ENCODE peak calls at places on chromosomes 2 and 18, in four cellular contexts. N is LNCaP clone FGC, M is fibroblast of mammary gland, Z is brain microvascular endothelial cell. I is an unnamed sample.

GRCh38 chr2:6459138-6459537 is 406.6 kb downstream of the CMPK2 start:
- DNase-seq in N (no peak), M (no peak), Z (no peak), I (no peak)

GRCh38 chr18:20971886-20972267 is 139.7 kb downstream of the ROCK1 start:
- DNase-seq in N (no peak), M (peak), Z (peak), I (no peak)

GRCh38 chr2:171293661-171294060 is 133.0 kb upstream of the TLK1 start:
- DNase-seq in N (no peak), M (no peak), Z (no peak), I (no peak)

GRCh38 chr2:148927010-148927409 is 52.0 kb downstream of the KIF5C start:
- DNase-seq in N (no peak), M (no peak), Z (no peak), I (no peak)

GRCh38 chr2:44848026-44848425 is 93.5 kb upstream of the SIX3 start:
- DNase-seq in N (no peak), M (no peak), Z (no peak), I (peak)

GRCh38 chr2:187976259-187976658 is 315.4 kb upstream of the GULP1 start:
- DNase-seq in N (no peak), M (no peak), Z (no peak), I (no peak)

GRCh38 chr2:177989029-177989885 is 83.3 kb downstream of the PDE11A start:
- DNase-seq in N (no peak), M (no peak), Z (no peak), I (no peak)

GRCh38 chr2:202609381-202610145 is 25.2 kb upstream of the FAM117B start:
- DNase-seq in N (peak), M (no peak), Z (no peak), I (no peak)

GRCh38 chr18:78776151-78776550 is 203.5 kb upstream of the SALL3 start:
- DNase-seq in N (no peak), M (no peak), Z (no peak), I (no peak)

GRCh38 chr2:195620499-195620898 is 36.5 kb upstream of the SLC39A10 start:
- DNase-seq in N (no peak), M (no peak), Z (no peak), I (no peak)

GRCh38 chr2:38598200-38598990 is 4.3 kb downstream of the HNRNPLL start:
- DNase-seq in N (no peak), M (peak), Z (no peak), I (no peak)

GRCh38 chr2:26068602-26069298 is 34.9 kb downstream of the RAB10 start:
- DNase-seq in N (no peak), M (peak), Z (peak), I (no peak)

GRCh38 chr18:8615397-8616025 is 6.3 kb downstream of the RAB12 start:
- DNase-seq in N (peak), M (peak), Z (peak), I (no peak)

GRCh38 chr2:178205853-178206516 is 11.7 kb downstream of the OSBPL6 start:
- DNase-seq in N (no peak), M (peak), Z (peak), I (no peak)

GRCh38 chr18:61331051-61331450 is 2.2 kb upstream of the CDH20 start:
- DNase-seq in N (no peak), M (no peak), Z (no peak), I (no peak)

GRCh38 chr2:230714122-230714453 is 1.4 kb downstream of the CAB39 start:
- DNase-seq in N (no peak), M (peak), Z (peak), I (no peak)

GRCh38 chr2:140454717-140455116 is 1674.5 kb upstream of the NXPH2 start:
- DNase-seq in N (no peak), M (peak), Z (peak), I (no peak)

GRCh38 chr2:188979730-188980123 is 5.6 kb downstream of the COL3A1 start:
- DNase-seq in N (no peak), M (no peak), Z (no peak), I (no peak)

GRCh38 chr2:188975497-188976102 is 1.4 kb downstream of the COL3A1 start:
- DNase-seq in N (no peak), M (peak), Z (peak), I (no peak)

GRCh38 chr2:188976545-188977268 is 2.5 kb downstream of the COL3A1 start:
- DNase-seq in N (no peak), M (peak), Z (peak), I (no peak)

GRCh38 chr2:188979119-188979729 is 5.1 kb downstream of the COL3A1 start:
- DNase-seq in N (no peak), M (peak), Z (no peak), I (no peak)

GRCh38 chr2:188978291-188979081 is 4.3 kb downstream of the COL3A1 start:
- DNase-seq in N (no peak), M (peak), Z (peak), I (no peak)
- H3K4me3 ChIP-seq in N (no peak), M (peak), Z (peak), I (peak)

GRCh38 chr2:109680523-109681297 is 66.5 kb downstream of the SOWAHC start:
- DNase-seq in N (no peak), M (no peak), Z (no peak), I (no peak)
- H3K4me3 ChIP-seq in N (no peak), M (no peak), Z (no peak), I (no peak)

DNA sequence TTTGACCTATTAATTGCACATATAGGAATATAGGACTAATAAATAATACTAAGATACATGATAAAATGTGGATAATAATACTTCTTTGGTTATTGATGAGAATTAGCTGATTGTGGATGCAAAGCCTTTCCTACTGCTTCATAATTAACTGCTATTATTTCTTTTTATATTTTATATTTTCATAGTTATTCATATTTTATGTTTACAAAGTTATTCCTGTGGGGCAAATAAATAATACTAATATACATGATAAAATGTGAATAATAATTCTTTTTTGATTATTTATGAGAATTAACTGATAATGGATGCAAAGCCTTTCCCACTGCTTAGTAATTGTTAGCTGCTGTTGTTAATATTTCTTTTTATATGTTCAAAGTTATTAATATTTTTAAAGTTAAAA is 146.7 kb downstream of the EHBP1 start:
- DNase-seq in N (no peak), M (no peak), Z (no peak), I (no peak)
- H3K4me3 ChIP-seq in N (no peak), M (no peak), Z (no peak), I (no peak)

DNA sequence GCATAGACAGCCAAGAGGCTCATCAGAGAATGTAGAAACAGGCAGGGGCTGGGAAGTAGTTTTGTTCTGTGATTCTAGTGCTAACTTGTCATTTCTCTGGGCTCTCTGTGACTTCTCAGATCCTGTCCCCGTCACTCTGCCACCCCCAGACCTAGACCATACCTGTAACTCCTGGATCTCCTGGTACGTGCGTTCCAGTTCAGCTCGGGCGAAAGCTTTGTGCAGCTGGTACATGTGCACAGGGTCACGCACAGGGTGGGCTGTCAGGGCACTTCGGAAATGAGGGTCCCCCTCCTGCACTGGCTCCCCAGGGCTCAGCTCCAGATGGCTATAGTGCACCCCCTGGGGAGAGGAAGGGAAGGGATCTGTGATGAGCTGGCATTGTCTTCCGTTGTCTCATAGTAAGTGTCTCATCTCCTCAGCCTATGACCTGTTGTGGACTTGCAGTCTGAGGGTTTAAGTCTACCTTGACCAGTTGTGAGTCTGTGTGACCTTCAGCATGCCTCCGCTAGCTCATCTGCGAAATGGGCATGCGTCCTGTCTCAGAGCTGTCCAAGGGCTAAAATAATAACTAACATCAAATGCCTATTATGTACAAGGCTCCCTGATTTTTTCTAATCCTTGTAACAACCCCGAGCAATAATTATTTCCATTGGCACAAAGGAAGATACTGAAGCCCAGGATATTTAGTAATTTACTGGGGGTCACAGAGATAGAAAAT is 2.7 kb downstream of the CHPF start:
- DNase-seq in N (no peak), M (no peak), Z (no peak), I (no peak)
- H3K4me3 ChIP-seq in N (no peak), M (no peak), Z (no peak), I (no peak)

DNA sequence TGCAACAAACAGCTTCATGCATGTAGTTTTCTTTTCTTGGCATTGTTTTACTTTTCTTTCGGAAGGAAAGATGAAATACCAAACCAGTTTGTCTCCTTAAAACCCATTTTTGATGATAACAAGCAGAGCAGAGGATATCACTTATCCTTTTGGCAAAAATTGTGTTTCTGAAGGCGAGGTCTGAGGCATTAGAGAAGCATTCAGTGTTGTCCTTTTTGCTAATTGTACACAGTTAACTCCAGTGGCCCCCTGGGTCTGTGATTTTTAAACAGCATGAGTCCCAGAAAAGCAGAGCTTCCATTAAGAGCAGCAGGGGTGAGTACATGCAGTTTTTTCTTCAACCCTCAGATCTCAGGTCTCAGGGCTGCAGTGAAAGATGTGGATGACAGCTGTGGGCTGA is 41.3 kb downstream of the TTC39C start:
- DNase-seq in N (no peak), M (no peak), Z (no peak), I (no peak)
- H3K4me3 ChIP-seq in N (no peak), M (no peak), Z (no peak), I (no peak)

GRCh38 chr2:60496475-60496874 is 57.0 kb downstream of the BCL11A start:
- DNase-seq in N (no peak), M (no peak), Z (no peak), I (no peak)

GRCh38 chr2:60495226-60495625 is 58.2 kb downstream of the BCL11A start:
- DNase-seq in N (no peak), M (no peak), Z (no peak), I (no peak)

GRCh38 chr2:60492550-60492949 is 60.9 kb downstream of the BCL11A start:
- DNase-seq in N (no peak), M (no peak), Z (no peak), I (no peak)

GRCh38 chr2:60496976-60497375 is 56.5 kb downstream of the BCL11A start:
- DNase-seq in N (no peak), M (no peak), Z (no peak), I (no peak)

DNA sequence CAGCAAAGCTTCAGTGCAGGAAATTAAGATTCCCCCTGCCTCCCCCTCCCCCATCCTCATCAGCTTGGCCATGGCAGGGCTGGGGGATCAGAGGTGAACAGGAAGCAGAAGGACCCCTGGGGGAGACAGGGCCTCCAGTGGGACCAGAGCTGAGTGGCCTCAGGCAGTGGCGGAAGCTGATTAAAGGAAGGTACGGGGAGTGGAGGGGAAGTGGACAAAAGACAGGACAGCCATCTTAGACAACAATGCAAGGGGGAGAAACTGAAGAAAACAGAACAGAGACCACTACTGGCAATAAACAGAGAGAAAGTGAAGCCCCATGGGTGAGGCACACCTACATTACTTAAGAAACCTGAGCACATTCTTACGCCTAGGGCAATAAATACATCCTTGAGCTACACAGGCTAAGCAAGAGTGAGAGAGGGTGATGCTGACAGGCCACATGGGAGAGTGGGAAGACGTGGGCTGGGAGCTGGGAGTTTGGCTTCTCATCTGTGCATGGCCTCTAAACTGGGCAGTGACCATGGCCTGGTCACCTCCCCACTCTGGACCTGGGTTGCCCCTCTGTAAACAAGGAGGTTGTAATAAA is 59.6 kb downstream of the BCL11A start:
- DNase-seq in N (no peak), M (no peak), Z (no peak), I (no peak)
- H3K4me3 ChIP-seq in N (no peak), M (no peak), Z (no peak), I (no peak)

GRCh38 chr2:155844481-155844880 is 488.0 kb downstream of the NR4A2 start:
- DNase-seq in N (no peak), M (no peak), Z (no peak), I (no peak)

GRCh38 chr2:155840661-155841060 is 491.9 kb downstream of the NR4A2 start:
- DNase-seq in N (no peak), M (no peak), Z (no peak), I (no peak)

GRCh38 chr2:155846249-155846648 is 486.3 kb downstream of the NR4A2 start:
- DNase-seq in N (no peak), M (peak), Z (no peak), I (no peak)

GRCh38 chr2:155841442-155841841 is 491.1 kb downstream of the NR4A2 start:
- DNase-seq in N (no peak), M (no peak), Z (no peak), I (no peak)

DNA sequence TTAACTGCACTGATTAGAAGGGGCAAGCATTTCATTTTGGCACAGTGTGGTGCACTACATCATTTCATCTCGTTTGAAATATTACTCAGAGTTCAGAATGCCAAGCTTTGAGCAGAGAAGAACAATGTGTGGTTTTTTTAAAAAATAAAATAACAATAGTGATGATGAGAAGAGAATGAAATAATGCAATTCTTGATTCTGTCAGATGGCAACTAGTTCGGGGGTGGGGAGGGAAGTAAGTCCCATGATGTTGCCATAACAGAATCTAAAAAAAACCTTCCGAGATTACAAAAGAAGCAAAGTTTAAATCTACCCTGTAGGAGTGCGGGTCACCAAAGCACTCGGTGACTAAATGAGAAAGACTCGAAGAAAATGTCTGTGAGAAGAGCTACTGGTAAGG is 490.4 kb downstream of the NR4A2 start:
- DNase-seq in N (no peak), M (no peak), Z (peak), I (no peak)
- H3K4me3 ChIP-seq in N (no peak), M (no peak), Z (no peak), I (no peak)

GRCh38 chr18:30709598-30709997 is 332.9 kb downstream of the DSC3 start:
- DNase-seq in N (no peak), M (no peak), Z (no peak), I (no peak)

GRCh38 chr18:30705943-30706342 is 336.6 kb downstream of the DSC3 start:
- DNase-seq in N (no peak), M (no peak), Z (no peak), I (no peak)
- H3K4me3 ChIP-seq in N (no peak), M (no peak), Z (no peak), I (no peak)